ENCODE peak calls at places on chromosomes 7 and 10, in eight cellular contexts. N is CD14-positive monocyte, H is substantia nigra, T is body of pancreas, V is NCI-H146, E is NCI-H774, U is skeletal muscle cell, S is foreskin keratinocyte. P is an unnamed sample.

GRCh38 chr10:113053881-113054280 is 103.8 kb downstream of the TCF7L2 start:
- DNase-seq in N (no peak), H (no peak), T (no peak), V (no peak), E (no peak), U (no peak), S (no peak), P (no peak)

GRCh38 chr10:89526396-89526795 is 9.0 kb downstream of the SLC16A12 start:
- DNase-seq in N (no peak), H (no peak), T (no peak), V (no peak), E (no peak), U (no peak), S (no peak), P (no peak)

GRCh38 chr7:133853706-133854276 is 273.3 kb upstream of the LRGUK start:
- DNase-seq in N (no peak), H (no peak), T (peak; percentile 31), V (peak; percentile 42), E (peak; percentile 45), U (peak; percentile 63), S (peak; percentile 98), P (peak; percentile 98)

GRCh38 chr7:151174246-151175046 is 7.0 kb upstream of the GBX1 start:
- DNase-seq in N (no peak), H (no peak), T (no peak), V (no peak), E (no peak), U (no peak), S (no peak), P (no peak)

GRCh38 chr7:98807306-98807880 is 62.4 kb downstream of the TMEM130 start:
- DNase-seq in N (no peak), H (no peak), T (no peak), V (no peak), E (no peak), U (no peak), S (peak; percentile 11), P (no peak)

GRCh38 chr7:66162622-66163021 is 42.5 kb upstream of the TPST1 start:
- DNase-seq in N (no peak), H (no peak), T (no peak), V (no peak), E (no peak), U (no peak), S (no peak), P (no peak)

GRCh38 chr10:48599830-48600134 is 5.1 kb downstream of the ARHGAP22 start:
- DNase-seq in N (no peak), H (no peak), T (no peak), V (peak; percentile 51), E (no peak), U (no peak), S (no peak), P (peak; percentile 87)

GRCh38 chr10:46267132-46267985 is 19.4 kb upstream of the ANTXRL start:
- DNase-seq in N (no peak), H (no peak), T (no peak), V (no peak), E (no peak), U (no peak), S (no peak), P (no peak)

GRCh38 chr7:104341545-104341944 is 13.1 kb downstream of the LHFPL3 start:
- DNase-seq in N (no peak), H (no peak), T (no peak), V (no peak), E (peak; percentile 2), U (no peak), S (no peak), P (peak; percentile 48)

GRCh38 chr10:69180525-69181204 is 631 bp downstream of the SUPV3L1 start:
- DNase-seq in N (peak; percentile 57), H (no peak), T (no peak), V (no peak), E (no peak), U (no peak), S (no peak), P (no peak)

GRCh38 chr10:78868048-78868447 is 200.7 kb upstream of the ZMIZ1 start:
- DNase-seq in N (no peak), H (no peak), T (no peak), V (no peak), E (no peak), U (no peak), S (no peak), P (no peak)

GRCh38 chr7:134368851-134369533 is 52.3 kb upstream of the SLC35B4 start:
- DNase-seq in N (no peak), H (no peak), T (peak; percentile 65), V (peak; percentile 18), E (peak; percentile 0), U (peak; percentile 88), S (peak; percentile 81), P (peak; percentile 44)

GRCh38 chr7:141208539-141208938 is 134.7 kb downstream of the TMEM178B start:
- DNase-seq in N (no peak), H (no peak), T (no peak), V (peak; percentile 7), E (no peak), U (no peak), S (no peak), P (peak; percentile 75)

GRCh38 chr10:987906-988666 is at the start of gene GTPBP4:
- DNase-seq in N (peak; percentile 98), H (peak; percentile 88), T (peak; percentile 99), V (peak; percentile 99), E (peak; percentile 95), U (peak; percentile 87), S (peak; percentile 81), P (peak; percentile 94)

GRCh38 chr10:78742730-78743615 is 325.8 kb upstream of the ZMIZ1 start:
- DNase-seq in N (peak; percentile 20), H (no peak), T (peak; percentile 84), V (no peak), E (peak; percentile 79), U (no peak), S (no peak), P (no peak)

GRCh38 chr7:129780257-129781127 is 169.0 kb downstream of the NRF1 start:
- DNase-seq in N (no peak), H (no peak), T (peak; percentile 95), V (peak; percentile 96), E (peak; percentile 91), U (no peak), S (peak; percentile 72), P (peak; percentile 98)

GRCh38 chr7:151408839-151409554 is 841 bp downstream of the WDR86 start:
- DNase-seq in N (no peak), H (no peak), T (no peak), V (peak; percentile 6), E (no peak), U (no peak), S (no peak), P (peak; percentile 45)

GRCh38 chr7:157574120-157574519 is 237.3 kb downstream of the DNAJB6 start:
- DNase-seq in N (no peak), H (no peak), T (no peak), V (no peak), E (no peak), U (no peak), S (no peak), P (no peak)

GRCh38 chr10:124152139-124152780 is 58.9 kb upstream of the CHST15 start:
- DNase-seq in N (peak; percentile 61), H (peak; percentile 25), T (no peak), V (peak; percentile 38), E (peak; percentile 3), U (no peak), S (peak; percentile 59), P (peak; percentile 72)

GRCh38 chr10:32000937-32001336 is 55.3 kb downstream of the KIF5B start:
- DNase-seq in N (no peak), H (no peak), T (no peak), V (no peak), E (no peak), U (no peak), S (peak; percentile 19), P (no peak)

GRCh38 chr10:55002420-55002819 is 201.4 kb upstream of the PCDH15 start:
- DNase-seq in N (no peak), H (no peak), T (no peak), V (no peak), E (no peak), U (no peak), S (no peak), P (no peak)

GRCh38 chr7:14676896-14677295 is 225.7 kb downstream of the DGKB start:
- DNase-seq in N (no peak), H (no peak), T (no peak), V (no peak), E (no peak), U (no peak), S (no peak), P (no peak)

GRCh38 chr7:127409629-127410028 is 17.1 kb upstream of the ZNF800 start:
- DNase-seq in N (no peak), H (no peak), T (no peak), V (no peak), E (no peak), U (no peak), S (no peak), P (no peak)

GRCh38 chr10:43680035-43680434 is 31.4 kb upstream of the ZNF32 start:
- DNase-seq in N (no peak), H (no peak), T (no peak), V (no peak), E (no peak), U (no peak), S (no peak), P (no peak)

GRCh38 chr7:12212051-12212485 is 974 bp downstream of the TMEM106B start:
- DNase-seq in N (no peak), H (no peak), T (peak; percentile 20), V (peak; percentile 22), E (no peak), U (no peak), S (no peak), P (peak; percentile 75)

GRCh38 chr7:139297795-139298194 is 43.3 kb upstream of the FMC1 start:
- DNase-seq in N (no peak), H (no peak), T (no peak), V (no peak), E (no peak), U (no peak), S (no peak), P (no peak)

GRCh38 chr7:81488210-81488609 is 281.6 kb downstream of the HGF start:
- DNase-seq in N (no peak), H (no peak), T (no peak), V (no peak), E (no peak), U (no peak), S (peak; percentile 10), P (no peak)

GRCh38 chr10:119933179-119933578 is 40.6 kb downstream of the SEC23IP start:
- DNase-seq in N (no peak), H (no peak), T (no peak), V (peak; percentile 53), E (no peak), U (no peak), S (no peak), P (peak; percentile 79)

GRCh38 chr7:50281680-50282445 is 22.7 kb upstream of the IKZF1 start:
- DNase-seq in N (no peak), H (no peak), T (no peak), V (no peak), E (no peak), U (no peak), S (no peak), P (no peak)

GRCh38 chr7:43431020-43431595 is 151.8 kb upstream of the STK17A start:
- DNase-seq in N (no peak), H (no peak), T (no peak), V (no peak), E (no peak), U (no peak), S (no peak), P (no peak)

GRCh38 chr10:7075851-7076250 is 335.0 kb downstream of the SFMBT2 start:
- DNase-seq in N (no peak), H (no peak), T (no peak), V (no peak), E (no peak), U (no peak), S (no peak), P (no peak)

GRCh38 chr10:70130878-70131559 is 1.6 kb downstream of the AIFM2 start:
- DNase-seq in N (no peak), H (no peak), T (no peak), V (no peak), E (no peak), U (peak; percentile 61), S (no peak), P (no peak)

GRCh38 chr7:47361746-47362215 is 220.1 kb downstream of the TNS3 start:
- DNase-seq in N (no peak), H (no peak), T (peak; percentile 9), V (no peak), E (no peak), U (peak; percentile 66), S (peak; percentile 91), P (peak; percentile 14)

GRCh38 chr7:157708896-157709295 is 372.1 kb downstream of the DNAJB6 start:
- DNase-seq in N (no peak), H (no peak), T (no peak), V (peak; percentile 57), E (no peak), U (no peak), S (no peak), P (no peak)

P was measured in NCI-H69.